ENCODE peak calls at places on chromosome 17, in seven cellular contexts. R is nucleus accumbens; E is naive thymus-derived CD8-positive, alpha-beta T cell; L is gastrocnemius medialis; P is type B pancreatic cell; D is epithelial cell of esophagus; T is NCI-H524. G is an unnamed sample.

GRCh38 chr17:42536048-42536371 is at the start of gene NAGLU:
- DNase-seq in E (peak), L (peak), P (peak), R (peak), D (peak), T (peak), G (peak)

GRCh38 chr17:18988546-18989173 is 15.9 kb downstream of the FAM83G start:
- DNase-seq in T (no peak), E (no peak), L (no peak), R (no peak), D (no peak), P (no peak), G (peak)

GRCh38 chr17:63688396-63689020 is 11.4 kb downstream of the LIMD2 start:
- DNase-seq in E (no peak), T (no peak), R (no peak), L (no peak), D (no peak), P (no peak), G (no peak)

GRCh38 chr17:334974-335481 is 17.6 kb downstream of the RPH3AL start:
- DNase-seq in D (no peak), R (no peak), P (no peak), T (no peak), E (no peak), L (no peak), G (no peak)

GRCh38 chr17:51153210-51154072 is at the start of gene NME1:
- DNase-seq in R (peak), D (peak), P (peak), T (peak), L (peak), E (peak), G (peak)

GRCh38 chr17:40024901-40025300 is 9.7 kb downstream of the CSF3 start:
- DNase-seq in P (no peak), R (no peak), D (peak), L (no peak), T (no peak), E (no peak), G (no peak)

GRCh38 chr17:68777243-68777855 is 176.2 kb upstream of the FAM20A start:
- DNase-seq in P (no peak), L (peak), E (peak), R (peak), T (peak), D (peak), G (peak)

GRCh38 chr17:13272296-13272695 is 254.5 kb upstream of the ELAC2 start:
- DNase-seq in D (no peak), T (no peak), P (no peak), R (no peak), L (no peak), E (no peak), G (no peak)

GRCh38 chr17:45248132-45248936 is 13.6 kb downstream of the SPATA32 start:
- DNase-seq in T (peak), E (peak), P (no peak), D (peak), R (no peak), L (no peak), G (peak)

GRCh38 chr17:18314059-18314730 is 599 bp downstream of the TOP3A start:
- DNase-seq in L (no peak), D (peak), E (no peak), T (no peak), R (no peak), P (no peak), G (no peak)

GRCh38 chr17:21272881-21273839 is 11.4 kb upstream of the MAP2K3 start:
- DNase-seq in L (no peak), P (no peak), E (no peak), T (no peak), R (no peak), D (peak), G (peak)

GRCh38 chr17:27776882-27777624 is 23.3 kb downstream of the NOS2 start:
- DNase-seq in D (peak), E (no peak), T (no peak), L (no peak), R (no peak), P (no peak), G (no peak)

GRCh38 chr17:37713624-37714023 is 31.2 kb downstream of the HNF1B start:
- DNase-seq in R (no peak), L (no peak), E (no peak), P (no peak), D (no peak), T (no peak), G (no peak)

GRCh38 chr17:43456661-43457361 is 27.0 kb upstream of the DHX8 start:
- DNase-seq in P (no peak), T (peak), D (peak), E (no peak), L (peak), R (no peak), G (peak)

GRCh38 chr17:57187391-57187790 is 68.9 kb upstream of the MSI2 start:
- DNase-seq in L (no peak), D (no peak), T (no peak), R (no peak), P (peak), E (no peak), G (no peak)

GRCh38 chr17:16987830-16988601 is 16.1 kb upstream of the TNFRSF13B start:
- DNase-seq in R (peak), P (no peak), E (no peak), D (peak), L (peak), T (no peak), G (peak)

G was measured in transverse colon.